ENCODE peak calls at places on chromosomes 11 and 22, in ten cellular contexts. L is coronary artery, B is lower lobe of right lung, G is suprapubic skin, X is A549, N is brain microvascular endothelial cell, A is endodermal cell, C is stomach, I is right lobe of liver, F is HCT116. R is an unnamed sample.

GRCh38 chr11:110251837-110252236 is 44.6 kb downstream of the RDX start:
- DNase-seq in L (no peak), B (no peak), G (no peak), X (peak), N (peak), A (no peak), C (peak), I (peak), F (peak), R (peak)

GRCh38 chr11:12377824-12378593 is 638 bp downstream of the PARVA start:
- DNase-seq in L (peak), B (peak), G (peak), X (peak), N (peak), A (peak), C (peak), I (peak), F (peak), R (peak)

GRCh38 chr11:100680070-100680469 is 7.0 kb upstream of the ARHGAP42 start:
- DNase-seq in L (no peak), B (no peak), G (no peak), X (no peak), N (no peak), A (no peak), C (no peak), I (no peak), F (no peak), R (no peak)

GRCh38 chr11:61890536-61891330 is 612 bp downstream of the FADS3 start:
- DNase-seq in L (peak), B (peak), G (peak), X (peak), N (peak), A (peak), C (no peak), I (peak), F (no peak), R (peak)

GRCh38 chr11:67044496-67044895 is 12.2 kb upstream of the RHOD start:
- DNase-seq in L (no peak), B (no peak), G (no peak), X (no peak), N (no peak), A (no peak), C (no peak), I (no peak), F (no peak), R (no peak)

GRCh38 chr22:29491012-29491411 is 11.0 kb downstream of the NEFH start:
- DNase-seq in L (no peak), B (no peak), G (no peak), X (no peak), N (no peak), A (no peak), C (no peak), I (no peak), F (no peak), R (no peak)

GRCh38 chr22:30078320-30079311 is 1.6 kb upstream of the HORMAD2 start:
- DNase-seq in L (no peak), B (peak), G (no peak), X (no peak), N (no peak), A (peak), C (no peak), I (no peak), F (no peak), R (no peak)

GRCh38 chr11:76834151-76834550 is 26.6 kb upstream of the ACER3 start:
- DNase-seq in L (no peak), B (no peak), G (no peak), X (no peak), N (no peak), A (no peak), C (no peak), I (no peak), F (no peak), R (peak)

GRCh38 chr11:58905141-58905715 is 34.1 kb upstream of the GLYATL1 start:
- DNase-seq in L (no peak), B (peak), G (no peak), X (no peak), N (peak), A (peak), C (no peak), I (no peak), F (no peak), R (peak)

GRCh38 chr11:58902881-58903280 is 36.4 kb upstream of the GLYATL1 start:
- DNase-seq in L (no peak), B (no peak), G (no peak), X (no peak), N (no peak), A (no peak), C (no peak), I (no peak), F (no peak), R (no peak)

GRCh38 chr11:58900479-58901420 is 38.5 kb upstream of the GLYATL1 start:
- DNase-seq in L (no peak), B (peak), G (peak), X (peak), N (peak), A (peak), C (peak), I (peak), F (peak), R (peak)

GRCh38 chr11:58907780-58908179 is 31.5 kb upstream of the GLYATL1 start:
- DNase-seq in L (no peak), B (no peak), G (no peak), X (no peak), N (no peak), A (no peak), C (no peak), I (no peak), F (no peak), R (no peak)

DNA sequence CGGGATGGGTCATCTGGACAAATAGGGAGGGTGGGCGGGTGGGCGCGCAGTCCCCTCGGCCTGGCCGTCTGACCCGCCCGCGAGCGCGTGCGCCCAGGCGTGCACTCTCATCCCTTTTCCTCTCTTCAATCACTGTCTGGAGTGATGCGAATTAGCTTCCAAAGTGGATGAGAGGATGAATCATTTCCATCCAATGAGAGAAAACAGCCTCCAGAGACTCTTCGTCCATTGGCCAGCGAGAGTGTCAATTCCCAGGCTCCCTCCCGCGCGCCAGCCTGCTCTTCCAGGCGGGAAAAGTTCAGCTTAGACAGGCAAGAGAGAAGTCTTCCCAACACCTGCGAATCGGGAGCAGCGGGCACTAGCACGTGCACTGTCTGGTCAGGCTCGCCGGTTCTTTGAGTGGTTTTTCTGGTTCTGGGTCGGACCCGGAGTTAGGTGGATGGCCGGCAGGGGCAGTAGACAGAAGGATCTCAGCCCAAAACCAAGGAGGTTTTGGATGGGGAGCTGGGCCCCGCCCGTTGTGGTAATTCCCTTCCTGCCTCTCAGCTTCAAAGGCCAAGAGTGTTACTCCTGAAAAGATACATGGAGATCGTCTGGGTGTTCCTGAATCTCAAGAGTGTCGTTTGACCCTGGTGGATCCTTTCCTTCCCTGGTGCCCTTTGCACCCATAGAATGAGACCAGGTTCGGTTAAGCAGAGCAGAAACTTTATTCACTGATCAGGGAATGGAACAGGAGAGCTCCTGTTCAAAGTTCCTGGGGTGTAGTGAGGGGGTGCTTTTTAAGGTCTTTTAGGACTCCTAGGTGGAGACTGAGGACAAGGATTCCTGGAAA is 33.4 kb upstream of the GLYATL1 start:
- DNase-seq in L (no peak), B (no peak), G (no peak), X (peak), N (peak), A (peak), C (peak), I (peak), F (no peak), R (peak)
- H3K4me3 ChIP-seq in L (peak), B (peak), G (peak), X (peak), N (peak), A (no peak), C (peak), I (peak), F (no peak), R (peak)

DNA sequence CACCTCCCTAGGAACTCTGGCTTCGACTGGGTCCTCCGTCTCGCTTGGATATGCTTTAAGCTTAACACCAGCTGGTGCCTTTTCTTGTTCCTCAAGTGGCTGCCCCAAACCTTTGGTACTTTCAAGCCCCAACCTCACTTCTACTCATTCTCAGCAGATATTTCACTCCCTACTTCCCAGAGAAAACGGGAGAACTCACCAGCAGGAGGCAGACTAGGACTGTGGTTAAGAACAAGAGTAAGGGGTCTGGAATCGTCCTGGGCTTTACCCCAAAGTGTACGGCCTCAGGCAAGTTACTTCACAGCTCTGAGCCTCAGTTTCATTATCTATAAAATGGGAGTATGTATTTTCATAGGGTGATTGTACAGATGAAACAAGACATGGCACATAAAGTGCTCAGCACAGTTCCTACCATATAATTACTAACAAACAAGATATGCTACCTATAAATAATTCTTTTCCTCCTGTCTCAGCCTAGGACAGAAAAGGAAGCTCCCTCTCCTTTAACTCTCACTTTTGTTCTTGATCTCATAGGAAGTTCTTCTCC is 37.8 kb downstream of the PAMR1 start:
- DNase-seq in L (no peak), B (no peak), G (no peak), X (no peak), N (peak), A (peak), C (no peak), I (no peak), F (peak), R (peak)
- TF ChIP-seq CTCF in L (no peak), B (peak), G (no peak), X (peak), N (peak), A (peak), C (peak), I (peak), F (peak), R (peak)

GRCh38 chr11:415640-416041 is 842 bp upstream of the SIGIRR start:
- DNase-seq in L (no peak), B (peak), G (no peak), X (no peak), N (no peak), A (no peak), C (no peak), I (no peak), F (no peak), R (no peak)
- H3K4me3 ChIP-seq in L (peak), B (peak), G (peak), X (no peak), N (no peak), A (no peak), C (peak), I (peak), F (peak), R (no peak)

DNA sequence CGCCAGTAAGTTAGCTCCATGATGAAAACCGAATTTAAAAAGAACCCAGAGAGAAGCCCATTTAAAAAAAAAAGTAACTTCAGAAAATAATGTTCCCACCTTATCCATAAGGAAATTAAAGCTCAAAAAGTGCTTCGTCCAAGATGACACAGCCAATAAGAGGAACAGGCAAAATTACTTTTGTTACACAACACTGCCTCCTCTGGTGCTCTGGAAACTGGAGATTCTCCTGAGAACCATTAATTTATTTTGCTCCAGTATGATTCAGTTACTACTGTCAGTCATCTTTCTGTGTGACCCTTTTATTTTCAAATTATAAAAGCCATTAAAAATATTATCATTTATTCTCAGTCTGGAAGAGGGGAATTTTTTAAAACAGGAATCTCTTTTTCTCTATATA is 2.0 kb downstream of the IFT27 start:
- DNase-seq in L (no peak), B (no peak), G (no peak), X (peak), N (peak), A (no peak), C (no peak), I (no peak), F (no peak), R (peak)
- TF ChIP-seq CTCF in L (no peak), B (peak), G (no peak), X (peak), N (peak), A (peak), C (peak), I (peak), F (peak), R (peak)

GRCh38 chr11:7515544-7515943 is 1.7 kb downstream of the PPFIBP2 start:
- DNase-seq in L (peak), B (no peak), G (no peak), X (no peak), N (no peak), A (no peak), C (no peak), I (no peak), F (no peak), R (no peak)

GRCh38 chr11:7514099-7514725 is 413 bp downstream of the PPFIBP2 start:
- DNase-seq in L (no peak), B (peak), G (no peak), X (peak), N (no peak), A (no peak), C (no peak), I (no peak), F (no peak), R (no peak)

GRCh38 chr11:7511405-7511804 is 2.4 kb upstream of the PPFIBP2 start:
- DNase-seq in L (peak), B (no peak), G (peak), X (no peak), N (no peak), A (no peak), C (peak), I (peak), F (no peak), R (no peak)

GRCh38 chr11:7513210-7514098 is at the start of gene PPFIBP2:
- DNase-seq in L (peak), B (peak), G (peak), X (peak), N (peak), A (peak), C (peak), I (peak), F (peak), R (peak)

GRCh38 chr11:7512525-7513209 is 1.1 kb upstream of the PPFIBP2 start:
- DNase-seq in L (peak), B (peak), G (peak), X (no peak), N (no peak), A (peak), C (peak), I (peak), F (no peak), R (peak)
- H3K4me3 ChIP-seq in L (peak), B (peak), G (peak), X (peak), N (peak), A (peak), C (peak), I (peak), F (peak), R (peak)

DNA sequence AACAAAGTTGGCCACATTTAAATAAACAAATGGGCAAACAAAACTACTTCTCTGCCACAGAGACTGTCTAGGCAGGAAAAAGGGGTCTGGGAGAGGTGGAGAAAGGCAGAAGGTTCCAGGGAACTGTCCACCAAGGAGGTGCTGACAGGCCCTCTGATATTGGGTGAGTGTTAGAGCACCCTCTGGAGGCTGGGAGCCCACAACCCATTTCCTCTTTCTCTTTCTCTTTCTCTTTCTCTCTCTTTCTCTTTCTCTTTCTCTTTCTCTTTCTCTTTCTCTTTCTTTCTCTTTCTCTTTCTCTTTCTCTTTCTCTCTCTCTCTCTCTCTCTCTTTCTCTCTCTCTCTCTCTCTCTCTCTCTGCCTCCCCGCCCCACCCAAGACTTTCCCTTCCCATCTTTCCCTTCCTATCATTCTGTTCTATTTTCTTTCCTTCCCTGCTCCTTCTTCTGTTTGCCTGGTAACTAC is 912.8 kb downstream of the DLG2 start:
- DNase-seq in L (no peak), B (peak), G (no peak), X (peak), N (peak), A (peak), C (peak), I (peak), F (peak), R (peak)
- TF ChIP-seq CTCF in L (no peak), B (no peak), G (no peak), X (peak), N (peak), A (peak), C (no peak), I (peak), F (peak), R (no peak)

DNA sequence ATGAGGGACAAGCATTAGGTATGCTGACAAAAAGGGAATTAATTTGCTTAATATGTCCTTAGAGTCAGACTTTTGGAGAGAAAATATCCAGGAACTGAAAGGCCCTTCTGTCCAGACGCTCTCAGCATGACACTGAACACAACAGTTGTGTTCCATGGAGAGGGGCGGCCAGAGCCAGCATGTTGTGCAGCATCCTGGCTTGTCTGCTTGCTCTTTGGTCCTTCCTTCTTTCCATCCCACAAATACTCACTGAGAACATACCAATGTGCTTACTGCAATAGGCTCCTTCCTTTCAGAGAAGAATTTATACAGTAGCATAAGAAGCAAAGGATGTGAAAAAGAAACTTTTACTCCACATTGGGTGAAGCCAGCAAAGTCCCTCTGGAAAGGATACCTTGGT is 303.9 kb upstream of the PITPNB start:
- DNase-seq in L (no peak), B (no peak), G (no peak), X (no peak), N (peak), A (no peak), C (no peak), I (no peak), F (no peak), R (no peak)
- H3K4me3 ChIP-seq in L (no peak), B (no peak), G (no peak), X (no peak), N (no peak), A (no peak), C (no peak), I (no peak), F (no peak), R (no peak)

GRCh38 chr11:49995559-49995958 is 13.2 kb upstream of the OR4C12 start:
- DNase-seq in L (no peak), B (no peak), G (no peak), X (no peak), N (peak), A (peak), C (no peak), I (peak), F (peak), R (peak)
- TF ChIP-seq CTCF in L (no peak), B (peak), G (no peak), X (peak), N (peak), A (peak), C (no peak), I (peak), F (peak), R (peak)

DNA sequence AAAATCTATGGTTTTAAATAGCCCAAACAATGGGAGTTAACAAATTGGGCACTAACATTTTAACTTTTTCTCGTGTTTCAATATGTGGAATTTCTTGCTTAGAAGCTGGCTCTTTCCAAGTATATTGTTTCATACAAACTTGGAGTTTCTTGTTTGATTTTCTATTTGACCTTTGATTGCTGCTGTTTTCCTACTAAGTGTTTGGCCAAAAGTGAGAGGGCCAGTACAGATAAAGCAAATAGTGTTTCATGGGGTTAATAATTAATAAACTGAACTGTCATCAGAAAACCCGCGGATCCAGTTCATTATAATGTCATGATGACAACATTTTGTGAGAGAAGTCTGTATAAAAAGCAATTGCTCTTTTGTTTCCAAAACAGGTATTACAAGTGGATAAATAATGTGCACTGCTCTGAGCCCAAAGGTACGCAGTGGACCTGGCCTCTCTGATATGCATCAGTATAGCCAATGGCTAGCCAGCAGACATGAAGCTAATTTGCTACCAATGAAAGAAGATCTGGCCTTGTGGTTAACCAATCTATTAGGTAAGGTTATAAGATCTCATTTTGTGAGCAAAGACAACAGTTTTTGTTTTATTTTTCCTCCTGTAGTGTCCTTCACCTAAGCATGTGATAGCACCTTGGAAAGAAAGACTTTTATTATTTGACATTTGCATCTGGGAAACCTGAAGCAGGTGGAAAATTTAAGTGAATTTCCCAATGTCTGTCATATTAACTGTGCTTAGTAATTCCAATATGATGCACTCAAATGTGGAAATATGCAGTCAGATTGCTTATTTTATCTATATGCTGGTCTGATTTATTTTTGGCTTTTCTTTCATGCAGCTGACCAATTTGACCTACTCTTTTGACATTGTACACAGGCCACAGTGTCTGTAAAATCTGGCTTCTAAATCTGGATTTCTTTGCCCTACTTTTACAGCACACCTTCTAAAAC is 8.3 kb downstream of the GAS2 start:
- DNase-seq in L (no peak), B (no peak), G (no peak), X (no peak), N (no peak), A (no peak), C (peak), I (peak), F (no peak), R (no peak)
- H3K4me3 ChIP-seq in L (no peak), B (no peak), G (no peak), X (no peak), N (no peak), A (no peak), C (no peak), I (peak), F (no peak), R (no peak)

GRCh38 chr22:44702479-44703219 is 645 bp downstream of the PRR5 start:
- DNase-seq in L (no peak), B (no peak), G (no peak), X (no peak), N (peak), A (peak), C (peak), I (no peak), F (no peak), R (peak)
- TF ChIP-seq CTCF in L (no peak), B (peak), G (no peak), X (no peak), N (peak), A (no peak), C (no peak), I (no peak), F (no peak), R (peak)